ENCODE peak calls at places on chromosomes 11 and 22, in eight cellular contexts. L is body of pancreas; R is neuronal stem cell; Q is mesendoderm; U is fibroblast of lung; N is CD8-positive, alpha-beta memory T cell; H is upper lobe of right lung; S is Peyer's patch. K is an unnamed sample.

GRCh38 chr11:83132191-83132590 is 24.7 kb upstream of the PCF11 start:
- DNase-seq in Q (no peak), L (no peak), N (no peak), S (no peak), H (no peak), U (no peak), R (no peak), K (no peak)

GRCh38 chr11:113670149-113670829 is 35.8 kb downstream of the TMPRSS5 start:
- DNase-seq in H (no peak), L (no peak), N (no peak), U (no peak), Q (no peak), R (no peak), S (no peak), K (no peak)

GRCh38 chr22:39900306-39901227 is at the start of gene GRAP2:
- DNase-seq in S (peak), U (no peak), N (peak), H (no peak), Q (no peak), L (no peak), R (no peak), K (no peak)

GRCh38 chr11:12175694-12176241 is 65.4 kb downstream of the MICAL2 start:
- DNase-seq in N (no peak), R (no peak), H (peak), L (no peak), U (peak), S (no peak), Q (peak), K (no peak)

GRCh38 chr22:50174382-50175190 is 4.1 kb downstream of the PANX2 start:
- DNase-seq in H (no peak), U (no peak), Q (no peak), S (no peak), N (no peak), R (no peak), L (no peak), K (no peak)

GRCh38 chr22:19819911-19820879 is 34.5 kb downstream of the GNB1L start:
- DNase-seq in L (no peak), R (no peak), U (no peak), N (no peak), S (no peak), Q (no peak), H (no peak), K (no peak)

GRCh38 chr22:48719978-48720661 is 1107.6 kb downstream of the BRD1 start:
- DNase-seq in U (no peak), R (no peak), L (no peak), Q (peak), N (no peak), S (no peak), H (peak), K (no peak)

GRCh38 chr11:46200537-46201281 is 76.8 kb upstream of the CREB3L1 start:
- DNase-seq in L (no peak), U (peak), N (no peak), R (no peak), Q (no peak), S (no peak), H (no peak), K (no peak)

GRCh38 chr11:63590024-63590788 is 24.0 kb downstream of the PLAAT3 start:
- DNase-seq in N (no peak), H (no peak), U (no peak), R (no peak), Q (no peak), S (no peak), L (no peak), K (no peak)

GRCh38 chr11:102623998-102624397 is 1.1 kb downstream of the MMP20 start:
- DNase-seq in R (no peak), H (no peak), Q (no peak), N (no peak), L (no peak), S (no peak), U (no peak), K (no peak)

GRCh38 chr22:30422481-30423295 is 2.9 kb upstream of the MTFP1 start:
- DNase-seq in R (peak), N (no peak), U (peak), H (peak), Q (peak), L (peak), S (peak), K (no peak)

GRCh38 chr11:45180158-45180887 is 33.9 kb downstream of the PRDM11 start:
- DNase-seq in H (peak), Q (peak), U (peak), R (peak), N (no peak), L (peak), S (peak), K (no peak)

GRCh38 chr11:32326522-32326921 is 108.8 kb downstream of the WT1 start:
- DNase-seq in S (no peak), Q (no peak), N (no peak), U (no peak), L (no peak), H (no peak), R (no peak), K (no peak)

GRCh38 chr11:107598225-107599139 is 7.5 kb downstream of the ELMOD1 start:
- DNase-seq in L (no peak), U (no peak), S (no peak), H (peak), N (no peak), Q (peak), R (no peak), K (no peak)

GRCh38 chr11:4044971-4045646 is 49.5 kb upstream of the RRM1 start:
- DNase-seq in N (no peak), Q (no peak), R (no peak), H (no peak), S (no peak), U (no peak), L (no peak), K (no peak)

GRCh38 chr11:128261011-128261421 is 326.3 kb downstream of the ETS1 start:
- DNase-seq in S (no peak), Q (no peak), H (no peak), R (no peak), L (no peak), U (no peak), N (no peak), K (no peak)

GRCh38 chr11:72075109-72075508 is 5.2 kb downstream of the NUMA1 start:
- DNase-seq in H (no peak), N (no peak), S (no peak), R (no peak), L (no peak), Q (peak), U (no peak), K (no peak)

GRCh38 chr11:3217751-3218482 is 696 bp downstream of the MRGPRG start:
- DNase-seq in R (no peak), U (no peak), S (no peak), Q (no peak), H (peak), L (peak), N (no peak), K (no peak)

GRCh38 chr11:45168366-45169130 is 22.1 kb downstream of the PRDM11 start:
- DNase-seq in R (no peak), U (no peak), L (no peak), H (peak), Q (no peak), S (no peak), N (no peak), K (no peak)

GRCh38 chr11:116782728-116783127 is 5.1 kb downstream of the ZPR1 start:
- DNase-seq in S (no peak), Q (no peak), N (no peak), H (no peak), R (no peak), L (no peak), U (peak), K (no peak)

GRCh38 chr11:9753031-9753430 is 89.2 kb downstream of the SWAP70 start:
- DNase-seq in H (no peak), L (no peak), S (no peak), R (no peak), N (no peak), U (peak), Q (no peak), K (no peak)

GRCh38 chr11:120867531-120867930 is 156.4 kb upstream of the TBCEL start:
- DNase-seq in N (no peak), R (no peak), S (no peak), U (no peak), L (no peak), Q (peak), H (no peak), K (no peak)

GRCh38 chr11:12517741-12518140 is 140.4 kb downstream of the PARVA start:
- DNase-seq in R (no peak), U (no peak), S (no peak), L (no peak), N (no peak), H (no peak), Q (no peak), K (no peak)

GRCh38 chr11:92811341-92811740 is 158.1 kb upstream of the MTNR1B start:
- DNase-seq in Q (no peak), S (no peak), H (no peak), R (no peak), N (no peak), L (no peak), U (peak), K (no peak)

GRCh38 chr11:134466909-134467567 is 55.0 kb upstream of the B3GAT1 start:
- DNase-seq in U (no peak), Q (no peak), H (no peak), N (no peak), R (no peak), S (no peak), L (no peak), K (no peak)

GRCh38 chr11:63817758-63818498 is 4.7 kb downstream of the SPINDOC start:
- DNase-seq in S (no peak), L (no peak), Q (no peak), R (no peak), U (no peak), H (no peak), N (no peak), K (no peak)

GRCh38 chr11:131904756-131905155 is 534.3 kb downstream of the NTM start:
- DNase-seq in H (no peak), Q (peak), S (no peak), L (no peak), R (no peak), N (no peak), U (no peak), K (peak)

GRCh38 chr22:38155703-38156102 is 25.9 kb downstream of the PLA2G6 start:
- DNase-seq in U (no peak), S (no peak), H (no peak), R (no peak), L (no peak), N (no peak), Q (no peak), K (no peak)
- H3K27ac ChIP-seq in U (no peak), S (no peak), H (no peak), R (no peak), L (no peak), N (no peak), Q (no peak), K (no peak)

GRCh38 chr22:37235897-37236607 is 8.0 kb downstream of the RAC2 start:
- DNase-seq in L (no peak), U (no peak), R (no peak), S (no peak), H (no peak), Q (no peak), N (no peak), K (no peak)
- H3K27ac ChIP-seq in L (no peak), U (no peak), R (no peak), S (peak), H (no peak), Q (no peak), N (peak), K (no peak)

DNA sequence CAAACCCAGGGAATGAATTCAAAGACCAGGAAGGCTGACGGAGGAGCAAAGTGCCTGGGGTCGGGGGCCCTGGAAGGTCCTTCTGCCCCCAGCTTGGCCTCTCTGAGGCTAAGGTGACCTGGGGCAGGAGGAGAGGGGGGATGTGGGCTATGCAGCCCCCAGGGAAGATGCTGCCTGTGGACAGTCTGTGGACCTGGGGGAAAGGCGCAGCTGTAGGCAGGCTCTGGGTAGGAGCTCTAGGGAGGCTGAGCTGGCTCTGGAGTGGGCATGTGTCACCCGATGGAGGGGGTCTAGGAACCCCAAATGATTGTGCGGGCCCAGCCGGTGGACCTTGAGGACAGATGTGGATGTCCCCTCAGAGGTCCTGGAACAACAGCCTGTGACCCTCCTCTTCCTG is 42.8 kb downstream of the WNT7B start:
- DNase-seq in Q (no peak), L (no peak), R (no peak), S (no peak), N (no peak), H (no peak), U (no peak), K (no peak)
- H3K27ac ChIP-seq in Q (no peak), L (no peak), R (no peak), S (no peak), N (no peak), H (no peak), U (no peak), K (no peak)

GRCh38 chr11:66069715-66070603 is at the start of gene PACS1:
- DNase-seq in L (peak), R (no peak), Q (peak), N (peak), U (peak), H (peak), S (peak), K (no peak)
- H3K27ac ChIP-seq in L (peak), R (peak), Q (peak), N (peak), U (peak), H (peak), S (peak), K (peak)

DNA sequence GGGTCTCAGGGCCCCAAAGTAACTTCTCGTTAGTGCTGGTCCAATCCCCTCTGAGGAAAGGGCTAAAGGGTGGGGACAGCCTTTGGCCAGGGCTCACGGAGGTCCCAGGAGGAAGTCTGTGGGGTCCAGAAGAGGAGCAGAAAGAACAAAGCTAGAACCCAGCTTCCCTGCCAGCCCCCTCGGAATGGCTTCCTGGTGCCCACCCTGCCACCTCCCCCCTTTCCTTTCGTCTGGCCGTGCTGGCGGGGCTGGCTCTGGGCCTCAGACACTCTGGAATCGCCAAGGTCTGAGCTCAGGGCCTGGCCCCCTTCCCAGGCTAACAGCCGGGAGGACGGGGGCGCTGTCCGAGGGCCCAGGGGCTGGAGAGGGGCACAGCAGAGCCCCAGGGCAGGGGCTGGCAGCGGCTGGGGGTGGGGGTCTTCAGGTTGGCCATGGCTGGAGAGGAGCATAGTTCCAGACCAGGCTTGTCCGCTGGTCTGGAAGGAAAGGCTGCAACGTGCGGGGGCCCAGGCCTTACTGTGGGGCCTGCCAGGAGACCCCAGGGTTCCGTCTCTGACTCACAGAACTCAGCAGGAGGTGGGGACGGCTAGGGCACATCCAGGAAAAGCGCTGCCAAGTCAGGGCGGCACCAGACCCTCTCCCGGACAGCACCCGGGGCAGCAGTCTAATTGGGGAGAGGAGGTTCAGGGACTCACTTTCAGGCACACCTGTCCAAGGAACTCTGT is 788 bp upstream of the LTBP3 start:
- DNase-seq in Q (no peak), U (peak), L (peak), S (no peak), N (no peak), R (no peak), H (no peak), K (no peak)
- H3K27ac ChIP-seq in Q (peak), U (peak), L (peak), S (peak), N (peak), R (no peak), H (peak), K (peak)

K was measured in SK-N-MC.